ENCODE peak calls at places on chromosome 3, in seven cellular contexts. P is breast epithelium; G is body of pancreas; B is HCT116; Y is right cardiac atrium; T is CD8-positive, alpha-beta T cell; V is hepatocyte. S is an unnamed sample. For H3K4me1 and H3K9me3, the result is how much of the 10 kb centered on the place peaks cover.

GRCh38 chr3:19149388-19149787 is 1.1 kb downstream of the KCNH8 start:
- DNase-seq in P (no peak), V (peak), B (no peak), Y (no peak), T (no peak), G (no peak), S (no peak)

GRCh38 chr3:14235003-14235876 is 56.6 kb downstream of the LSM3 start:
- DNase-seq in B (no peak), Y (no peak), P (no peak), G (no peak), V (peak), T (no peak), S (no peak)

GRCh38 chr3:119239421-119239820 is 1.3 kb downstream of the B4GALT4 start:
- DNase-seq in P (no peak), V (no peak), G (no peak), B (no peak), Y (no peak), T (no peak), S (no peak)

GRCh38 chr3:142611206-142611605 is 15.0 kb downstream of the PLS1 start:
- DNase-seq in B (no peak), G (no peak), V (no peak), P (no peak), Y (no peak), T (no peak), S (no peak)

GRCh38 chr3:169379496-169380121 is 283.9 kb downstream of the MECOM start:
- DNase-seq in Y (no peak), P (no peak), B (no peak), G (no peak), V (no peak), T (no peak), S (no peak)

GRCh38 chr3:52385157-52385556 is 59.7 kb downstream of the SEMA3G start:
- DNase-seq in B (peak), Y (no peak), P (no peak), T (no peak), G (no peak), V (peak), S (no peak)

GRCh38 chr3:136932518-136932917 is 25.3 kb upstream of the IL20RB start:
- DNase-seq in Y (no peak), T (no peak), G (no peak), P (no peak), V (no peak), B (no peak), S (no peak)

GRCh38 chr3:33438871-33439270 is 1.3 kb downstream of the UBP1 start:
- DNase-seq in G (no peak), P (no peak), T (no peak), Y (no peak), B (no peak), V (no peak), S (no peak)

GRCh38 chr3:71421820-71422566 is 161.5 kb downstream of the FOXP1 start:
- DNase-seq in V (no peak), Y (no peak), T (no peak), B (no peak), G (no peak), P (no peak), S (no peak)

GRCh38 chr3:11650391-11650790 is 6.7 kb upstream of the VGLL4 start:
- DNase-seq in V (no peak), T (no peak), Y (no peak), G (no peak), B (no peak), P (no peak), S (no peak)

GRCh38 chr3:76063019-76063418 is 277.7 kb upstream of the ZNF717 start:
- DNase-seq in G (no peak), P (no peak), T (no peak), V (no peak), B (no peak), Y (no peak), S (no peak)

GRCh38 chr3:194571491-194571941 is 61.7 kb downstream of the TMEM44 start:
- DNase-seq in T (no peak), Y (peak), B (no peak), G (no peak), V (no peak), P (no peak), S (no peak)

GRCh38 chr3:46867550-46867898 is 4.3 kb upstream of the MYL3 start:
- DNase-seq in G (peak), V (no peak), P (peak), Y (peak), B (no peak), T (no peak), S (peak)

GRCh38 chr3:124927454-124928079 is 7.0 kb downstream of the MUC13 start:
- DNase-seq in P (no peak), B (no peak), V (no peak), Y (no peak), G (no peak), T (no peak), S (no peak)

GRCh38 chr3:106699093-106699492 is 678.1 kb upstream of the CCDC54 start:
- DNase-seq in V (peak), B (no peak), Y (no peak), G (no peak), T (no peak), P (no peak), S (no peak)

GRCh38 chr3:122558605-122559004 is 5.5 kb downstream of the PARP9 start:
- DNase-seq in B (no peak), V (no peak), P (no peak), G (no peak), T (no peak), Y (no peak), S (no peak)

GRCh38 chr3:195697582-195698324 is 23.0 kb upstream of the MUC20 start:
- DNase-seq in P (no peak), Y (no peak), T (no peak), B (no peak), V (no peak), G (no peak), S (no peak)

GRCh38 chr3:87503901-87504498 is 227.6 kb upstream of the POU1F1 start:
- DNase-seq in Y (no peak), P (no peak), G (peak), B (peak), V (peak), T (no peak), S (no peak)

GRCh38 chr3:167406876-167407492 is 26.9 kb upstream of the ZBBX start:
- DNase-seq in Y (peak), V (peak), T (no peak), B (peak), G (peak), P (no peak), S (peak)

GRCh38 chr3:38095687-38096483 is 41.0 kb downstream of the ACAA1 start:
- DNase-seq in B (no peak), G (no peak), T (no peak), V (peak), Y (no peak), P (no peak), S (no peak)

GRCh38 chr3:10219737-10220136 is 28.5 kb upstream of the TATDN2 start:
- DNase-seq in Y (no peak), P (no peak), B (no peak), G (no peak), V (no peak), T (no peak), S (no peak)

GRCh38 chr3:83216919-83217594 is 1455.6 kb upstream of the GBE1 start:
- DNase-seq in B (no peak), G (no peak), P (no peak), T (no peak), Y (no peak), V (no peak), S (peak)

GRCh38 chr3:71210257-71211002 is 373.1 kb downstream of the FOXP1 start:
- DNase-seq in V (peak), T (no peak), P (peak), G (peak), B (no peak), Y (no peak), S (no peak)

GRCh38 chr3:3615533-3615932 is 183.7 kb upstream of the LRRN1 start:
- DNase-seq in T (no peak), V (peak), P (no peak), B (no peak), Y (no peak), G (no peak), S (no peak)

GRCh38 chr3:61451841-61452240 is 109.5 kb upstream of the PTPRG start:
- DNase-seq in G (no peak), V (no peak), P (no peak), T (no peak), B (no peak), Y (no peak), S (no peak)

GRCh38 chr3:16140116-16140893 is 34.2 kb upstream of the GALNT15 start:
- DNase-seq in V (peak), P (peak), B (no peak), T (no peak), G (peak), Y (no peak), S (no peak)

GRCh38 chr3:107117922-107118576 is 259.2 kb upstream of the CCDC54 start:
- DNase-seq in Y (no peak), V (peak), T (no peak), G (no peak), B (peak), P (no peak), S (no peak)

GRCh38 chr3:150970665-150971327 is 1.7 kb downstream of the CLRN1 start:
- DNase-seq in B (peak), T (no peak), P (no peak), Y (no peak), G (no peak), V (no peak), S (no peak)

DNA sequence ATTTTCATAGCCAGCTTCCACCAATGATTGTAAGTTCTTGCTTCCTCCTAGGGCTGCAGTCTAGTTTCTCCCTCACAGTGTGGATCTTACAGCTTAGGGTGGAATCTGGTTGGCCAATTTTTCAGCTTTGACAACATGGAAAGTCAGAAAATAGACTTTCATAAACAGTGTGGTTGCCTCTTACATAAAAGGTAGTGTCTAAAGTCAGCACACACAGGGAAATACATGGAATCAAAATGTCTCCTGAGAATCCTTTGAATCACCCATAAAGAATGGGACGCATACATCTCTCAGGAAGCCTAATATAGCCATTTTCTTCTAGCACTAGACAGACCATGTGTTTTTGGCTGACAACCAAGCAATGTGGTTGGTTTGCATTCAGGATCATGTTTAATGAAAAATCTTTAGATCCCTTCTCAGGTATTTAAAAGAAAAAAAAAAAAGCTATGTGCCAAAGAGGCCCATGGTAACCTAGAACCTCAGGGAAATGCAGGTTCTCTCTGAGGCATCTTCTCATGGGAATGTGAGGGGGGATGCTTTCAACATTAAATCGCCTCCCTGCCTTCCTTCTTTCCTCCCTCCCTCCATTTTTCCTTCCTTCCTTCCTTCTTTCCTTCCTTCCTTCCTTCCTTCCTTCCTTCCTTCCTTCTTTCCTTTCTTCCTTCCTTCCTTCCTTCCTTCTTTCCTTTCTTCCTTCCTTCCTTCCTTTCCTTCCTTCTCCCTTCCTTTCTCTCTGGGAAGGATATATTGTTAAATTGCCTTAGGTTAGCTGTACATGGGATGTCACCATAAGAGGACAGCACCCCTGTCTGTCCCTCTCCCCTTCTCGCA is 34.3 kb upstream of the ZBTB38 start:
- DNase-seq in B (no peak), Y (no peak), V (no peak), G (no peak), P (no peak), T (no peak), S (no peak)
- H3K27ac ChIP-seq in B (no peak), Y (no peak), V (peak), G (no peak), P (no peak), T (no peak), S (no peak)

GRCh38 chr3:30656624-30657141 is 50.3 kb downstream of the TGFBR2 start:
- DNase-seq in B (no peak), P (no peak), T (no peak), V (no peak), Y (no peak), G (no peak), S (no peak)

GRCh38 chr3:30650348-30650995 is 44.1 kb downstream of the TGFBR2 start:
- DNase-seq in T (no peak), Y (no peak), V (no peak), B (no peak), G (no peak), P (no peak), S (no peak)

GRCh38 chr3:30657914-30658313 is 51.5 kb downstream of the TGFBR2 start:
- DNase-seq in Y (no peak), G (no peak), T (no peak), P (no peak), V (no peak), B (no peak), S (no peak)

GRCh38 chr3:30655187-30655812 is 48.9 kb downstream of the TGFBR2 start:
- DNase-seq in B (no peak), P (no peak), Y (no peak), T (no peak), G (no peak), V (no peak), S (no peak)

GRCh38 chr3:30654269-30654668 is 47.9 kb downstream of the TGFBR2 start:
- DNase-seq in V (no peak), B (no peak), T (no peak), Y (no peak), P (no peak), G (no peak), S (no peak)
- H3K4me1 ChIP-seq in V (under half), B (half or more), T (half or more), Y (under half), P (under half), G (under half), S (under half)

GRCh38 chr3:178990293-178990692 is 81.3 kb downstream of the ZMAT3 start:
- DNase-seq in G (no peak), T (no peak), V (no peak), Y (no peak), P (no peak), B (no peak), S (no peak)
- H3K9me3 ChIP-seq in G (under half), T (under half), V (under half), Y (under half), P (half or more), B (under half), S (half or more)

DNA sequence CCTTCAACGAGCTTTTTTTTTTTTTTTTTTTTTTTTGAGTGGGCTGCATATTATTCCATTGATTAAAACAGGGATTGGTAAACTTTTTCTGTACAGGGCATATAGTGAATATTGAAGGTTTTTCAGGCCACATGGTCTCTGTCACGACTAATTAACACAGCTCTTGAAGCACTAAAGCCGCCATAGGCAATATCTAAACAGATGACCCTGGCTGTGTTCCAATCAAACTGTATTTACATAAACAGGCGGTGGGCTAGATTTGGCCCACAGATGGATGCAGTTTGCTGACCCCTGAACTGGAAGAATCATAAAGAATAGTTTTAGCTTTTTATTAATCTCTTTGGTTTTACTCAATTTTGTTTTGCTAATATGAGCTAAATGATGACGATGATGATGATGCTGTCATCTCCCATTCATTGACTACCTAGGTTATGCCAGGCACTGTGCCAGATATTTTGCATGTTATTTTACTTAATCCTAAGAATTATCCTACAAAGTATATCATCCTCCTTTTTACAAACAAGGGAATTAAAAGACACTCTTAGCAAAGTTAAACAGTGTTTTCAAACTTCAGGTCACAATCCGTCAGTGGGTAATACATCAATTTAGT is 54.2 kb downstream of the LMCD1 start:
- DNase-seq in B (no peak), Y (no peak), T (no peak), V (no peak), G (no peak), P (no peak), S (no peak)
- H3K27ac ChIP-seq in B (no peak), Y (no peak), T (no peak), V (peak), G (no peak), P (no peak), S (peak)

S was measured in left lung.